ENCODE peak calls at places on chromosomes 16 and 17, in seven cellular contexts. One of them, this sample, is unnamed.

GRCh38 chr17:74960739-74961342 is 11.7 kb downstream of the HID1 start:
- DNase-seq in H9: peak
- DNase-seq in prostate gland: no peak
- DNase-seq in dorsolateral prefrontal cortex: no peak
- DNase-seq in tibial nerve: no peak
- DNase-seq in OCI-LY7: peak
- DNase-seq in testis: no peak
- DNase-seq in this sample: no peak

GRCh38 chr17:82212331-82213250 is at the start of gene CCDC57:
- DNase-seq in prostate gland: peak
- DNase-seq in OCI-LY7: peak
- DNase-seq in H9: peak
- DNase-seq in tibial nerve: peak
- DNase-seq in dorsolateral prefrontal cortex: peak
- DNase-seq in testis: peak
- DNase-seq in this sample: peak

GRCh38 chr16:66457888-66458287 is 30.8 kb downstream of the BEAN1 start:
- DNase-seq in prostate gland: no peak
- DNase-seq in testis: no peak
- DNase-seq in tibial nerve: no peak
- DNase-seq in H9: no peak
- DNase-seq in dorsolateral prefrontal cortex: no peak
- DNase-seq in OCI-LY7: no peak
- DNase-seq in this sample: no peak

GRCh38 chr16:81174644-81175324 is 63.7 kb upstream of the BCO1 start:
- DNase-seq in dorsolateral prefrontal cortex: no peak
- DNase-seq in OCI-LY7: no peak
- DNase-seq in H9: no peak
- DNase-seq in testis: no peak
- DNase-seq in prostate gland: no peak
- DNase-seq in tibial nerve: no peak
- DNase-seq in this sample: no peak

GRCh38 chr17:82791532-82791931 is 39.7 kb downstream of the TBCD start:
- DNase-seq in OCI-LY7: no peak
- DNase-seq in H9: no peak
- DNase-seq in prostate gland: no peak
- DNase-seq in dorsolateral prefrontal cortex: no peak
- DNase-seq in tibial nerve: no peak
- DNase-seq in testis: no peak
- DNase-seq in this sample: no peak

GRCh38 chr16:81517630-81518438 is 73.2 kb downstream of the CMIP start:
- DNase-seq in testis: no peak
- DNase-seq in tibial nerve: no peak
- DNase-seq in dorsolateral prefrontal cortex: no peak
- DNase-seq in H9: no peak
- DNase-seq in OCI-LY7: no peak
- DNase-seq in prostate gland: no peak
- DNase-seq in this sample: no peak

GRCh38 chr17:9162275-9162985 is 141.1 kb downstream of the NTN1 start:
- DNase-seq in tibial nerve: peak
- DNase-seq in prostate gland: no peak
- DNase-seq in dorsolateral prefrontal cortex: no peak
- DNase-seq in testis: no peak
- DNase-seq in OCI-LY7: no peak
- DNase-seq in H9: peak
- DNase-seq in this sample: no peak

GRCh38 chr17:3639981-3640596 is 3.5 kb downstream of the CTNS start:
- DNase-seq in OCI-LY7: peak
- DNase-seq in tibial nerve: no peak
- DNase-seq in testis: peak
- DNase-seq in H9: no peak
- DNase-seq in dorsolateral prefrontal cortex: no peak
- DNase-seq in prostate gland: no peak
- DNase-seq in this sample: no peak

GRCh38 chr16:22141746-22142145 is 20.6 kb upstream of the SDR42E2 start:
- DNase-seq in H9: peak
- DNase-seq in tibial nerve: no peak
- DNase-seq in prostate gland: no peak
- DNase-seq in testis: no peak
- DNase-seq in dorsolateral prefrontal cortex: no peak
- DNase-seq in OCI-LY7: peak
- DNase-seq in this sample: no peak

GRCh38 chr16:27096375-27096774 is 29.6 kb downstream of the C16orf82 start:
- DNase-seq in H9: no peak
- DNase-seq in tibial nerve: no peak
- DNase-seq in prostate gland: no peak
- DNase-seq in dorsolateral prefrontal cortex: no peak
- DNase-seq in OCI-LY7: no peak
- DNase-seq in testis: no peak
- DNase-seq in this sample: no peak

GRCh38 chr16:13835357-13835756 is 84.6 kb upstream of the ERCC4 start:
- DNase-seq in dorsolateral prefrontal cortex: no peak
- DNase-seq in tibial nerve: no peak
- DNase-seq in OCI-LY7: no peak
- DNase-seq in prostate gland: no peak
- DNase-seq in testis: no peak
- DNase-seq in H9: no peak
- DNase-seq in this sample: no peak

GRCh38 chr17:80755650-80756405 is 211.2 kb downstream of the RPTOR start:
- DNase-seq in OCI-LY7: peak
- DNase-seq in prostate gland: no peak
- DNase-seq in dorsolateral prefrontal cortex: no peak
- DNase-seq in H9: no peak
- DNase-seq in tibial nerve: no peak
- DNase-seq in testis: no peak
- DNase-seq in this sample: no peak

GRCh38 chr16:69523571-69523970 is 42.2 kb upstream of the NFAT5 start:
- DNase-seq in tibial nerve: no peak
- DNase-seq in H9: no peak
- DNase-seq in dorsolateral prefrontal cortex: no peak
- DNase-seq in OCI-LY7: no peak
- DNase-seq in prostate gland: no peak
- DNase-seq in testis: no peak
- DNase-seq in this sample: no peak

GRCh38 chr17:20046629-20047028 is 37.5 kb downstream of the SPECC1 start:
- DNase-seq in testis: no peak
- DNase-seq in H9: peak
- DNase-seq in dorsolateral prefrontal cortex: no peak
- DNase-seq in tibial nerve: no peak
- DNase-seq in prostate gland: no peak
- DNase-seq in OCI-LY7: no peak
- DNase-seq in this sample: no peak

GRCh38 chr16:71846443-71846842 is 667 bp downstream of the ATXN1L start:
- DNase-seq in testis: peak
- DNase-seq in prostate gland: no peak
- DNase-seq in OCI-LY7: peak
- DNase-seq in H9: no peak
- DNase-seq in dorsolateral prefrontal cortex: no peak
- DNase-seq in tibial nerve: no peak
- DNase-seq in this sample: no peak

DNA sequence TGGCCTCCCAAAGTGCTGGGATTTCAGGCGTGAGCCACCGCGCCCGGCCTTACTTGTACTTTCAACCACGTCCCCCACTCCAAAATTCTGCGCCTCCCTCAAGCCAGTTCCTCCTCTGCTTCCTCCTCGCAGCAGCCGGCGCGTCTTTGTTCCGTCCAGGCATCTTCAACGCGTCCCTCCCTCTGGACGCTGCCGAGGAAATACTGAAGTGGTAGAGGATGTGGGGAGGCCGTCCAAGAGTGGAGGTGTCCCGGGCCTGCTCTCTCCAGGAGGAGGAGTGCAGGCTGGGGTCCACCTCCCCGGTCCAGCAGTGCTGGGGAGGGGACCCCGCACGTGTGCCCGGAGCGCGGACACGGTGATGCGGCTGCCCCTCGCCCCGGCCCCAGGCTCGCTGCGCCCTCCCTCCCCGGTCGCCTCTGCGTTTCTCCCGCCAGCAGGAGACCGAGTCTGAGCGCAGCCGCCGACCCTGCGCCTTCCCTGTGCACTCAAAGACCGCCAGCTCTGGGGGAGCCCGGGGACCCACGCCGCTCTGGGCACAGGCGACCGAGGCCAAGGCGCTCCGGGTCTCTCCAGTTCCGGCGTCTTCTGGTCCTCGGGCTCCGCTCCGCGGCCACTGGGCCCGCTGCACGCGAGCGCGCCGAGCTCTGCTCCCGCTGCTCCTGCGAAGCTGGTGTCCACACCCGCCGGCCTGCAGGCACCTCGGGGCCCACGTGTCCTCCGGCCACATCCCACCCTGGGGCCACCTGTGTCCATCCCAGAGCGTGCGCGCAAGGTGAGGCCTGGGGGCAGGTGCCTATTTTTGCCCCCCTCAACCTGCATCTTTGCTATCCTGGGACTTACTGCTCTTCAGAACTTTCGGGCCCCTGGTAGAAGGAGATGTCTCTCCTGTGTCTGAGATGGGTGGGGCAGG is 31.7 kb downstream of the OSBPL7 start:
- DNase-seq in testis: peak
- DNase-seq in OCI-LY7: no peak
- DNase-seq in dorsolateral prefrontal cortex: no peak
- DNase-seq in prostate gland: no peak
- DNase-seq in H9: peak
- DNase-seq in tibial nerve: no peak
- DNase-seq in this sample: peak
- TF ChIP-seq CTCF in testis: no peak
- TF ChIP-seq CTCF in OCI-LY7: no peak
- TF ChIP-seq CTCF in dorsolateral prefrontal cortex: peak
- TF ChIP-seq CTCF in prostate gland: no peak
- TF ChIP-seq CTCF in H9: peak
- TF ChIP-seq CTCF in tibial nerve: peak
- TF ChIP-seq CTCF in this sample: peak

GRCh38 chr16:24041834-24042631 is 206.2 kb downstream of the PRKCB start:
- DNase-seq in prostate gland: peak
- DNase-seq in OCI-LY7: peak
- DNase-seq in dorsolateral prefrontal cortex: peak
- DNase-seq in H9: peak
- DNase-seq in testis: peak
- DNase-seq in tibial nerve: no peak
- DNase-seq in this sample: peak
- TF ChIP-seq CTCF in prostate gland: no peak
- TF ChIP-seq CTCF in OCI-LY7: peak
- TF ChIP-seq CTCF in dorsolateral prefrontal cortex: peak
- TF ChIP-seq CTCF in H9: peak
- TF ChIP-seq CTCF in testis: peak
- TF ChIP-seq CTCF in tibial nerve: peak
- TF ChIP-seq CTCF in this sample: peak

DNA sequence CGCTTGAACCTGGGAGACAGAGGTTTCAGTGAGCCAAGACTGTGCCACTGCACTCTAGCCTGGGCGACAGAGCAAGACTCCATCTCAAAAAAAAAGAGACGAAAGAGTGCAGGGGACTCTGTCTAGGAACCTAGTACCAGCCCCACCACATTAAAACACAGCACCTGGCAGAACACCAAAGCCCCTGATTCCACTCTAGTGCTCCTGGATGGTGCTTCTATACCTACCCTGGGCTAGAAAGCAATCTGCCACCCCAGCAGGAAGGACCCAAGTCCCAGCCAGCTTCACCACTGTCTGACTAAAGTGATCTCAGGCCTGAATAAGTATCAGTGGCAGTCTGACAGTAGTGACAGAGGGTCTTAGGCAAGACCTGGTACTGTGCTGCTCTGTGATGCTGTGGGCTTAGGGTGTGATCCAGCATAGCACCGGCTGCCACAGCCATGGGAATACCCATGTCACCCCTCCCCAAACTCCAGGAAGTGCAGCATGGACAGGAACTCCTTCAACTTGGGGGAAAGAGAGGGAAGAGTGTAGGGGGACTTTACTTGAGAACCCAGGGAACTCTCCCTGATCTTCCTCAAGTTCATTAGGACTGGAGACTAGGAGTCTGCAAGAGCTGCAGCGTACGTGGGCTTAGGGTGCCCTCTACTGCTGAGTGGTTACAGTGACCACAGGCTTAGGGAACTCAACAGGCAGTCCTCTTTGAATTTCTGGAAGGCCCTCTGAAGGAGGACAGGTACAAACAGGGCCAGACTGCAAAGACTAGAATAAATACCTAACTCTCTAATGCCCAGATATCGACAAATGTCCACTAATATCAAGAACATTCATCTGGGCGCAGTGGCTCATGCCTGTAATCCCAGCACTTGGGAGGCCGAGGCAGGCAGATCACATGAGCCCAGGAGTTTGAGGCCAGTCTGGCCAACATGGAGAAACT is 30.0 kb upstream of the RNF43 start:
- DNase-seq in prostate gland: peak
- DNase-seq in H9: peak
- DNase-seq in testis: peak
- DNase-seq in tibial nerve: no peak
- DNase-seq in dorsolateral prefrontal cortex: peak
- DNase-seq in OCI-LY7: peak
- DNase-seq in this sample: peak
- TF ChIP-seq CTCF in prostate gland: no peak
- TF ChIP-seq CTCF in H9: peak
- TF ChIP-seq CTCF in testis: peak
- TF ChIP-seq CTCF in tibial nerve: peak
- TF ChIP-seq CTCF in dorsolateral prefrontal cortex: peak
- TF ChIP-seq CTCF in OCI-LY7: peak
- TF ChIP-seq CTCF in this sample: peak

GRCh38 chr16:72925631-72925979 is 122.3 kb downstream of the ZFHX3 start:
- DNase-seq in tibial nerve: no peak
- DNase-seq in prostate gland: no peak
- DNase-seq in dorsolateral prefrontal cortex: no peak
- DNase-seq in testis: no peak
- DNase-seq in OCI-LY7: no peak
- DNase-seq in H9: no peak
- DNase-seq in this sample: no peak

GRCh38 chr16:72924918-72925630 is 122.9 kb downstream of the ZFHX3 start:
- DNase-seq in H9: no peak
- DNase-seq in OCI-LY7: no peak
- DNase-seq in tibial nerve: no peak
- DNase-seq in prostate gland: peak
- DNase-seq in dorsolateral prefrontal cortex: no peak
- DNase-seq in testis: no peak
- DNase-seq in this sample: no peak

GRCh38 chr16:72926671-72927070 is 121.3 kb downstream of the ZFHX3 start:
- DNase-seq in tibial nerve: no peak
- DNase-seq in H9: no peak
- DNase-seq in testis: no peak
- DNase-seq in prostate gland: no peak
- DNase-seq in OCI-LY7: no peak
- DNase-seq in dorsolateral prefrontal cortex: no peak
- DNase-seq in this sample: no peak

GRCh38 chr16:72928089-72928981 is 119.6 kb downstream of the ZFHX3 start:
- DNase-seq in tibial nerve: no peak
- DNase-seq in H9: no peak
- DNase-seq in prostate gland: peak
- DNase-seq in testis: no peak
- DNase-seq in dorsolateral prefrontal cortex: no peak
- DNase-seq in OCI-LY7: no peak
- DNase-seq in this sample: no peak

GRCh38 chr16:72927199-72928088 is 120.5 kb downstream of the ZFHX3 start:
- DNase-seq in OCI-LY7: no peak
- DNase-seq in prostate gland: peak
- DNase-seq in tibial nerve: no peak
- DNase-seq in testis: no peak
- DNase-seq in H9: no peak
- DNase-seq in dorsolateral prefrontal cortex: no peak
- DNase-seq in this sample: no peak
- TF ChIP-seq CTCF in OCI-LY7: no peak
- TF ChIP-seq CTCF in prostate gland: no peak
- TF ChIP-seq CTCF in tibial nerve: no peak
- TF ChIP-seq CTCF in testis: no peak
- TF ChIP-seq CTCF in H9: no peak
- TF ChIP-seq CTCF in dorsolateral prefrontal cortex: no peak
- TF ChIP-seq CTCF in this sample: no peak

GRCh38 chr16:4694664-4695451 is 1.5 kb downstream of the NUDT16L1 start:
- DNase-seq in H9: no peak
- DNase-seq in dorsolateral prefrontal cortex: peak
- DNase-seq in prostate gland: no peak
- DNase-seq in tibial nerve: no peak
- DNase-seq in testis: no peak
- DNase-seq in OCI-LY7: no peak
- DNase-seq in this sample: no peak
- TF ChIP-seq CTCF in H9: no peak
- TF ChIP-seq CTCF in dorsolateral prefrontal cortex: peak
- TF ChIP-seq CTCF in prostate gland: no peak
- TF ChIP-seq CTCF in tibial nerve: no peak
- TF ChIP-seq CTCF in testis: no peak
- TF ChIP-seq CTCF in OCI-LY7: peak
- TF ChIP-seq CTCF in this sample: no peak